ENCODE peak calls at places on chromosomes 12 and 14, in seven cellular contexts. E, R, W, G, K, M and I are unnamed samples.

GRCh38 chr12:124451637-124452243 is 115.7 kb downstream of the NCOR2 start:
- DNase-seq in E (no peak), R (no peak), W (no peak), G (no peak), K (no peak), M (no peak), I (no peak)

GRCh38 chr12:54217774-54218221 is 29.0 kb upstream of the SMUG1 start:
- DNase-seq in E (peak), R (no peak), W (peak), G (no peak), K (no peak), M (no peak), I (no peak)

GRCh38 chr12:89162704-89163261 is 189.5 kb downstream of the DUSP6 start:
- DNase-seq in E (peak), R (no peak), W (no peak), G (no peak), K (peak), M (peak), I (peak)

GRCh38 chr12:131850856-131851559 is 22.8 kb downstream of the MMP17 start:
- DNase-seq in E (no peak), R (no peak), W (no peak), G (no peak), K (no peak), M (no peak), I (no peak)

GRCh38 chr12:92400006-92400405 is 254.4 kb upstream of the BTG1 start:
- DNase-seq in E (no peak), R (no peak), W (no peak), G (no peak), K (no peak), M (no peak), I (no peak)

GRCh38 chr12:56104815-56105476 is 587 bp downstream of the PA2G4 start:
- DNase-seq in E (peak), R (no peak), W (peak), G (no peak), K (no peak), M (no peak), I (no peak)

GRCh38 chr12:67457799-67458680 is 188.9 kb downstream of the CAND1 start:
- DNase-seq in E (no peak), R (no peak), W (peak), G (no peak), K (no peak), M (no peak), I (no peak)

GRCh38 chr14:54818201-54819133 is 84.2 kb downstream of the GCH1 start:
- DNase-seq in E (peak), R (no peak), W (peak), G (no peak), K (peak), M (peak), I (peak)

GRCh38 chr12:109697877-109698468 is 15.7 kb upstream of the FAM222A start:
- DNase-seq in E (no peak), R (no peak), W (peak), G (no peak), K (no peak), M (no peak), I (no peak)

GRCh38 chr14:59321184-59321952 is 132.9 kb downstream of the DAAM1 start:
- DNase-seq in E (peak), R (no peak), W (no peak), G (no peak), K (no peak), M (no peak), I (no peak)

GRCh38 chr12:122795807-122796206 is 21.4 kb downstream of the CCDC62 start:
- DNase-seq in E (no peak), R (no peak), W (peak), G (no peak), K (no peak), M (no peak), I (no peak)

GRCh38 chr14:58607571-58608317 is 30.0 kb upstream of the DACT1 start:
- DNase-seq in E (no peak), R (no peak), W (no peak), G (no peak), K (peak), M (no peak), I (no peak)

GRCh38 chr12:157644-158043 is 56.3 kb downstream of the SLC6A12 start:
- DNase-seq in E (no peak), R (no peak), W (no peak), G (no peak), K (no peak), M (no peak), I (no peak)

GRCh38 chr12:46358791-46359666 is 13.5 kb downstream of the SLC38A2 start:
- DNase-seq in E (peak), R (no peak), W (peak), G (no peak), K (no peak), M (no peak), I (no peak)

GRCh38 chr14:103151270-103151933 is 28.1 kb downstream of the TNFAIP2 start:
- DNase-seq in E (no peak), R (no peak), W (no peak), G (no peak), K (no peak), M (no peak), I (no peak)

DNA sequence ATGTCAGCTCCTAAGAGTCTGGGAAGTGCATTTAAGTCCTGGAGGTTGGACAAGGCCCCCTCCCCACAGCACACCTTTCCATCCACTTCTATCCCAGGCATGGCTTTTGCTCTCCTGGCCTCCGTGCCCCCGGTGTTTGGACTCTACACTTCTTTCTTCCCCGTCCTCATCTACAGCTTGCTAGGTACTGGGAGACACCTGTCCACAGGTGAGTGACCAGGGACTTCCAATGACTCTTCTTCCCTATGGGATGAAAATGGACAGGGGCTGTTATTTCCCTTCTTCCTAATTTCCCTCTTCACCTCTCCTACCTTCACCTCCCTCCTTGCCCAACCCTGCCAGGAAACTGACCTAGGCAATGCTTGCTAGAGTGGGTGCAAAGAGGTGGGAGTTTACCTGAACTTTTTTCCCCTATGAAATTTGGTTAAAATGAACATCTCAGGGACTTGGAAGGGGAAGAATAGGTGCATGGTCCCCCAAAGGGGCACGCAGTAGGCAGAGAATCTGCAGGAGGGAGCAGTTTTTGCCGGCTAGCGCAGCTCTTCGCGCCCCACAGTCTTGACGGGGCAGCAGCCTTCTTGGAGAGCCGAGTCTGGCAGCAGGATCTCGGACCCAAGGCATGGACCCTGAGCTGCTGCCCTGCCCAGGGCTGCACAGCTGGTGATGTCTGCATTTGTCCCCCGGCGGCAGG is 9.2 kb downstream of the ARHGEF25 start:
- DNase-seq in E (no peak), R (no peak), W (no peak), G (no peak), K (no peak), M (no peak), I (no peak)
- H3K4me3 ChIP-seq in E (no peak), R (peak), W (no peak), G (peak), K (no peak), M (no peak), I (no peak)

GRCh38 chr14:51860164-51860835 is at the start of gene GNG2:
- DNase-seq in E (peak), R (peak), W (peak), G (peak), K (peak), M (peak), I (no peak)

GRCh38 chr14:51860836-51861583 is 598 bp downstream of the GNG2 start:
- DNase-seq in E (peak), R (no peak), W (peak), G (no peak), K (no peak), M (no peak), I (no peak)

GRCh38 chr14:51859136-51859535 is 1.3 kb upstream of the GNG2 start:
- DNase-seq in E (no peak), R (no peak), W (peak), G (no peak), K (no peak), M (no peak), I (peak)

GRCh38 chr14:51862839-51863235 is 2.4 kb downstream of the GNG2 start:
- DNase-seq in E (no peak), R (no peak), W (no peak), G (no peak), K (no peak), M (no peak), I (no peak)

DNA sequence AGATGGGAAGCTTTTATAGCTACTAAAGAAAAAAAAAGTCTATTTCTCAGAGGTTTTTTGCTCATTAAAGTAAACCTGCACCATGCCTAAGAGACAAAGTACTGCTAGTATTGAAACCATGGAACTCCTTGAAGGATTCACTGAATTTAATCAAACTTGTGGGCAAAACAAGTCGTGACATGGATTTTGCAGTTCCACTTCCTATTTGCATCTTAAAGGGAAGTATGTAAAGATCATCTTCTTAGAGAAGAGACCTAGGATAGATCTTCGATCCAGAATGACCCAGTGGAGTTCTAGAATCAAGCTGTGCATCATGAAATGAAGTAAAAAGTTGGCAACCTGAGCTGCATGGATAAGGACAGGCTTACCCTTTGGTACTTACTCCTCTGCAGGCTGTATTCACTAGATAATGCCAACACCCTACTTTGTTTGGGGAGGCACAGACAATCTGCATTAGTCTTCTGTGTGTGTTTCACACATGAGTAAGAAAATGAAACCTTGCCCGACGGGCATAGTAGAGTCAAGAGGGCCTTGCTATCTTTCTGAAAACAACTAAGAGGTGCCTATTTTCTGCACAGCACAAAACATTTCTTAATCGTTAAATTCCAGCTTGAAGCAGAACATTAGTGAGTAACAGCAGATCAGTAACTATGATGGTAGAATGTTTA is 1.9 kb downstream of the GNG2 start:
- DNase-seq in E (peak), R (no peak), W (no peak), G (no peak), K (no peak), M (no peak), I (no peak)
- H3K4me3 ChIP-seq in E (peak), R (peak), W (no peak), G (peak), K (peak), M (no peak), I (peak)

DNA sequence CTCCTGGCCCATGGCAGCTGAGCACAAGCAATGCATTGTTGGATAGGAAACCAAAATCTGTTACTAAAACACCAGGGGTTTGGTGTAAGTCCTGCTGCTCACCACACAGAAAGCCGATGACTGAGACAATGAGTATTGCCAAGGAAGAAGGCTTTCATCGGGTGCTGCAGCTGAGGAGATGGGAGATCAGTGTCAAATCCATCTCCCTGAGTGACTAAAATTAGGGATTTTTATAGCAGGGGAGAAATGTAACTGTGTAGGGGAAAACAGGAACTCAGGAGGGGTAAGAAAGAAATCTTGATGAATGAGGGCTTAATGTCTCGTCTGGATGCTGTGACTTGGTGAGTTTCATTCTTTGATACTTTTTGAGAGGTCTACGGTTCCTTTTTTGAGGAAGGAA is 97.9 kb downstream of the KCNMB4 start:
- DNase-seq in E (no peak), R (no peak), W (no peak), G (no peak), K (no peak), M (no peak), I (no peak)
- H3K4me3 ChIP-seq in E (no peak), R (no peak), W (no peak), G (no peak), K (no peak), M (no peak), I (no peak)

GRCh38 chr14:77051101-77051500 is 22.6 kb upstream of the IRF2BPL start:
- DNase-seq in E (no peak), R (no peak), W (no peak), G (no peak), K (no peak), M (peak), I (no peak)
- H3K4me3 ChIP-seq in E (no peak), R (no peak), W (no peak), G (no peak), K (no peak), M (no peak), I (no peak)

GRCh38 chr14:91283666-91284065 is 39.2 kb upstream of the GPR68 start:
- DNase-seq in E (no peak), R (no peak), W (no peak), G (no peak), K (no peak), M (no peak), I (no peak)

GRCh38 chr14:91284146-91284790 is 39.8 kb upstream of the GPR68 start:
- DNase-seq in E (peak), R (no peak), W (peak), G (no peak), K (peak), M (no peak), I (peak)

GRCh38 chr14:91288876-91289275 is 44.4 kb upstream of the GPR68 start:
- DNase-seq in E (no peak), R (no peak), W (no peak), G (no peak), K (no peak), M (no peak), I (no peak)

GRCh38 chr14:91284791-91285548 is 40.5 kb upstream of the GPR68 start:
- DNase-seq in E (peak), R (no peak), W (no peak), G (no peak), K (no peak), M (no peak), I (no peak)

GRCh38 chr14:91286530-91286937 is 42.0 kb upstream of the GPR68 start:
- DNase-seq in E (peak), R (peak), W (peak), G (peak), K (peak), M (peak), I (peak)
- H3K4me3 ChIP-seq in E (no peak), R (no peak), W (no peak), G (no peak), K (no peak), M (no peak), I (no peak)

GRCh38 chr14:68816943-68817430 is 24.1 kb upstream of the ZFP36L1 start:
- DNase-seq in E (no peak), R (no peak), W (no peak), G (no peak), K (no peak), M (no peak), I (no peak)
- H3K4me3 ChIP-seq in E (no peak), R (peak), W (no peak), G (peak), K (peak), M (no peak), I (no peak)

DNA sequence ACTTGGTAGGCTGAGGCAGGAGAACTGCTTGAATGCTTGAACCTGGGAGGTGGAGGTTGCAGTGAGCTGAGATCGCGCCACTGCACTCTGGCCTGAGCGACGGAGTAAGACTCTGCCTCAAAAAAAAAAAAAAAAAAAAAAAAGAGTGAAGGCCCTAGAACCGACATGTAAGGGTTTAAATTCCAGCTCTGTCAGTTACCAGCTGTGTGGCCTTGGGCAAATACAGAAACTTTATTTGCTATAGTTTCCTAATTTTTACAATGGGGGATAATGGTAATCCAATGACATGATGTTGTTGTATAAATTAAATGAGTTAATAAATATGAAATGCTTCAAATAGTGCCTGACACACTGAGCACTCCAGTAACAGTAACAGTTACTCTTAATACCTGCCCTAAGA is 19.6 kb upstream of the PYGL start:
- DNase-seq in E (no peak), R (no peak), W (no peak), G (no peak), K (no peak), M (no peak), I (no peak)
- H3K4me3 ChIP-seq in E (no peak), R (no peak), W (no peak), G (no peak), K (no peak), M (no peak), I (no peak)

DNA sequence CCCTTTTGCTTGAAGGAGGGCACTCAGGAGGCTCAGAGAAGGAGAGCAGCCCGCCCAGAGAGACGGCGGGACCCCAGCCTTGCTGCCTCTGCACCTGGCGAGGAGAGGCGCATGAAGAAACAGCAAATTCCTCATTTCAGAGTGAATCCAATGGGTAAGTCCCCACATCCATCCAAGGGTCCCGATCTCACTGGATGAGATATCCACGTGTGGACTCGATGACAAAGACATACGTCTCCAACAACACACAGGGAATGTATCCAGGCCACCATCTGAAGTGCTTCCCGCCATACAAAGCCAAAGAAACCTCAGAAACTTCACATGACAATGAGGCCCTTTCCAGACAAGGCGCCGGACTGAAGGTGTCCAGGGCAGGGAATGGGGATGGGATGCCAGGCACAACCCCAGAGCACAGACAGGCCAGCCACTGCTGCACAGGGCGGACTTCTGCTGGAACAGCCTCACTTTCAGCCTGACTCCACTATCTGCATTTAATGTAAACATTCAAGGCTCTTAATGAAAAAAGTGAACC is 14.5 kb downstream of the CCDC88C start:
- DNase-seq in E (no peak), R (no peak), W (no peak), G (no peak), K (no peak), M (no peak), I (no peak)
- H3K4me3 ChIP-seq in E (no peak), R (peak), W (no peak), G (no peak), K (no peak), M (no peak), I (no peak)